ENCODE peak calls at places on chromosomes 7 and 10, in seven cellular contexts. Q is IMR-90, C is spleen, V is tibial nerve, X is esophagus squamous epithelium, P is sigmoid colon, B is HepG2. E is an unnamed sample.

GRCh38 chr10:124991872-124992271 is 49.9 kb downstream of the ZRANB1 start:
- DNase-seq in Q (no peak), V (no peak), X (no peak), C (no peak), P (no peak), B (no peak), E (no peak)

GRCh38 chr7:50299163-50299562 is 5.4 kb upstream of the IKZF1 start:
- DNase-seq in X (no peak), Q (no peak), V (no peak), P (no peak), B (no peak), C (no peak), E (no peak)

GRCh38 chr10:44261710-44262455 is 123.0 kb downstream of the CXCL12 start:
- DNase-seq in V (no peak), C (no peak), Q (peak), X (no peak), B (no peak), P (peak), E (no peak)

GRCh38 chr10:91042069-91042468 is 121.2 kb upstream of the ANKRD1 start:
- DNase-seq in X (no peak), B (no peak), Q (no peak), V (no peak), P (no peak), C (no peak), E (no peak)

GRCh38 chr7:116097365-116098009 is 66.9 kb upstream of the TFEC start:
- DNase-seq in V (no peak), P (no peak), Q (peak), B (peak), X (no peak), C (no peak), E (no peak)

GRCh38 chr7:121107923-121108498 is 119.5 kb downstream of the CPED1 start:
- DNase-seq in X (no peak), C (no peak), P (no peak), B (peak), Q (peak), V (no peak), E (no peak)

GRCh38 chr7:94394058-94394398 is 667 bp upstream of the COL1A2 start:
- DNase-seq in V (no peak), P (peak), X (no peak), Q (peak), C (no peak), B (no peak), E (peak)

GRCh38 chr10:67602268-67602950 is 93.6 kb downstream of the CTNNA3 start:
- DNase-seq in Q (peak), B (no peak), P (no peak), C (no peak), X (no peak), V (no peak), E (no peak)

GRCh38 chr7:107528461-107528860 is 35.3 kb downstream of the COG5 start:
- DNase-seq in Q (peak), X (no peak), B (peak), V (no peak), C (no peak), P (no peak), E (no peak)

GRCh38 chr7:42247301-42247700 is 10.3 kb upstream of the GLI3 start:
- DNase-seq in X (no peak), P (no peak), V (no peak), B (peak), Q (peak), C (no peak), E (no peak)

GRCh38 chr10:49369216-49370162 is 26.4 kb downstream of the DRGX start:
- DNase-seq in V (no peak), Q (no peak), P (no peak), B (no peak), C (no peak), X (no peak), E (no peak)

GRCh38 chr7:129367700-129368388 is 66.4 kb upstream of the STRIP2 start:
- DNase-seq in X (peak), Q (peak), B (peak), C (peak), V (peak), P (peak), E (peak)

GRCh38 chr10:18368681-18369080 is 228.5 kb downstream of the CACNB2 start:
- DNase-seq in X (no peak), C (no peak), Q (peak), B (no peak), P (no peak), V (no peak), E (no peak)

GRCh38 chr10:86366033-86366901 is at the start of gene GRID1:
- DNase-seq in P (peak), Q (no peak), B (no peak), C (peak), V (no peak), X (no peak), E (no peak)

GRCh38 chr10:3825244-3825643 is 40.2 kb upstream of the KLF6 start:
- DNase-seq in Q (peak), C (no peak), V (no peak), P (no peak), B (peak), X (no peak), E (no peak)
- TF ChIP-seq POLR2A in Q (no peak), C (no peak), V (no peak), P (no peak), B (no peak), X (no peak), E (no peak)

DNA sequence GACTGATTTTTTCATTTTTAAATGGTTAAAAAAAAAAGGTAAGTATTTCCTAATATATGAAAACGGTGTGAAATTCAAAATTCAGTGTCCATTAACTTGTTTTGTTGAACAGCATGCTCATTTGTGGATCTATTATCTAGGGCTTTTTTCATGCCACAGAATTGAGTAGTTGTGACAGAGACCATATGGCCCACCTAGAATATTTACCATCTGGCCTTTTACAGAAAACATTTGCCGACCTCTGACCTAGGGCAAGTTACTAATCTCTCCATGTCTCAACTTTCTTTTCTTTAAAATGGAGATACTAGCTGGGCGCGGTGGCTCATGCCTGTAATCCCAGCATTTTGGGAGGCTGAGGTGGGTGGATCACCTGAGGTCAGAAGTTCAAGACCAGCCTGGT is 41.3 kb downstream of the GRK5 start:
- DNase-seq in C (no peak), V (no peak), P (no peak), Q (no peak), B (no peak), X (no peak), E (peak)
- H3K27ac ChIP-seq in C (no peak), V (no peak), P (peak), Q (peak), B (no peak), X (no peak), E (no peak)

DNA sequence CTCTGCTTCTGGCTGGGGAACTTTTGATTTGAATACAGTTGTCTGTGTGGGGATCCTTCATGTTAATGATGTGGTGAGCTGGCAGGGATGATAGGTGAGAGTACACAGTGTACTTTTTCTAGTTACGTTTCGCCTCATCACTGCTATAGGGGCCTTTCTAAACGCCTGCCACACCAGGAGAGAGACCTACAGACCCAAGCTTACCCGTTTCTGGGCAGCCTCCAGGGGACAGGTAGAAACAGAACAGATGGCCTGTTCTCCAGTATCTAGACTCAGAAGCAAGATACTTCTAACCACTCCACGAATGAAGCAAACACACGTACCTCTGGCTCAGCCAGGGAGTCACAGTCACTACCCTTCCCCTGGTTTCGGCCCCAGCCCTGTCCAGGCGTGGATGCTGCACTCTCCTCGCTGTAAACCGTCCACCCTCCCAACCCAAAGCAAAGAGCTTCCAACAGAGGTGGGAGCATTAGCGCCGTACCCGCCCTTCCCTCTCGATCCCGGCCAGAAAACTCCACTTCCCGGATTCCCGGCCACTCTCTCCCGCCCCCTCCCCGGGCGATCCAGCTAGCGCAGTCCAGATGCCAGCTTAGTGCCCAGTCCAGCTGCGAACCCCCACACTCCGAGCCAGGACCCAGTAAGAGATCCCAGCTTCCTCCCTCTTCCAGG is 1.2 kb downstream of the CCDC6 start:
- DNase-seq in V (no peak), Q (peak), X (no peak), C (peak), P (peak), B (no peak), E (peak)
- TF ChIP-seq POLR2A in V (no peak), Q (no peak), X (no peak), C (peak), P (no peak), B (no peak), E (no peak)

GRCh38 chr7:871900-872537 is 4.3 kb upstream of the GET4 start:
- DNase-seq in B (no peak), X (no peak), Q (no peak), V (no peak), P (no peak), C (peak), E (no peak)
- H3K27ac ChIP-seq in B (no peak), X (no peak), Q (no peak), V (no peak), P (peak), C (peak), E (peak)

GRCh38 chr7:112484671-112485097 is 3.9 kb downstream of the LSMEM1 start:
- DNase-seq in V (no peak), X (no peak), P (peak), C (no peak), Q (peak), B (peak), E (no peak)

GRCh38 chr7:112485766-112486165 is 5.0 kb downstream of the LSMEM1 start:
- DNase-seq in C (no peak), V (no peak), P (no peak), B (no peak), X (no peak), Q (no peak), E (no peak)

GRCh38 chr7:112487457-112487856 is 6.7 kb downstream of the LSMEM1 start:
- DNase-seq in B (no peak), Q (no peak), V (no peak), X (no peak), C (no peak), P (no peak), E (no peak)

GRCh38 chr7:112481337-112481736 is 546 bp downstream of the LSMEM1 start:
- DNase-seq in P (no peak), B (no peak), X (no peak), Q (no peak), C (no peak), V (no peak), E (no peak)

DNA sequence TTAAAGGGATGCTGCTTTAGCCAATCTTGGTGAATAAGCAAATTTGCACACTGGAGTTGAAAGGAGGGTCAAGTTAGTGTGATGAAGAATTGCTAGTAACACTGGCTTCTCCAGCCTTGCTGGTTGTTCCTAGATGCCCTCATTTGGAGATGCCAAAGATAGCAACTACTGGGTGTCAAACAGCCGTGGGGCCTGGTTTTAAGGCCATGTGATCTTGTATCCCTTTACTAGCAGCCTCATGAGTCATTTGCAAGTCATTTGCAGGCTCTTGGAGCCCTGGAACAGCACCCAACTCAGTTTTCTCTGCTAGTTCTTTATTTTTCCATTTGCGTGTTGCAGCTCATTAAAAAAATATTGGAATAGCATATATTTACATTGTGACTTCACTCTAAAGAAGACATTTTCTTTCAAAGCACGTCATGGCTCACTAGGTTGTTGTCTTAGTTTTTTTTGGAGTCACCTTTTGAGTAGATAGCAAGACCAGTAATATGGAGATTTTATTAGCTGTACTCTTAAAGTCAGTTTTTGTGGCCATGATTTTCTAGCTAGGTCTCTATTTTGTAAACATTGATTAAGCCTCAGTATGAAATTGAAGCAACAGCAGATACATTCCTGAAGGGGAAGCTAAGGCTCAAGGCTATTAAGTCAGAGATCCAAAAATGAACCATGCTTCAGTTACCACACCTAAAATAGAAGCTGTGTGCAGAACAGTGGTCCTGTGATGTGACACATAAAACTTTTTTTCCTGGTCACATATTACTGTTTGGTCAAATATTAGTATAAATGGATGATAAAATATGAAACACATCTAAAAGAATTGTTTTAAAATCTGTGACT is 1.3 kb downstream of the LSMEM1 start:
- DNase-seq in V (no peak), Q (peak), C (no peak), B (no peak), P (peak), X (no peak), E (no peak)
- TF ChIP-seq POLR2A in V (no peak), Q (no peak), C (no peak), B (no peak), P (no peak), X (no peak), E (no peak)

GRCh38 chr10:14554091-14554842 is 220.4 kb downstream of the FAM107B start:
- DNase-seq in P (no peak), B (no peak), X (no peak), Q (no peak), C (no peak), V (no peak), E (no peak)
- H3K27ac ChIP-seq in P (no peak), B (no peak), X (peak), Q (peak), C (peak), V (no peak), E (no peak)

GRCh38 chr10:25078659-25079429 is 62.4 kb downstream of the THNSL1 start:
- DNase-seq in P (no peak), Q (no peak), C (no peak), X (no peak), V (no peak), B (peak), E (no peak)
- TF ChIP-seq POLR2A in P (no peak), Q (no peak), C (no peak), X (no peak), V (no peak), B (peak), E (no peak)

DNA sequence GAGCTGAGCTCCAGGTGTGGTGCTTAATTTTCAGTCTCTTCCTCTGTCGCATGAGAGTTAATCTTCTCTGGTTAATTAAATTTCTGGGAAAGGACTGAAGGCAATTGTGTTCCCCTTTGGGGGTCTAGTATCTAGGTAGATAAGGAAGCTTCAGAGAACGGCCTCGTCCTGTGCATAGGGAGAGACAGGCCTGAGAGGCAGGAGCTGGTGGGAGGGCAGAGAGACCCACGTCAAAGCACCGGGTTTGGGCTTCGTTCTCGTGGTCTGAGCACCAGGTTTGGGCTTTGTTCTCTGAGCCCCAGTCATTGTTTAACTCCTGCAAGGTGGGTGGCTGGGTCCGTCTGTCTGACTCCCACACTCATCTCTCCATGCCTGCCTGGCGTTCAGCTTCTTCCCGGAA is 160.8 kb upstream of the PITRM1 start:
- DNase-seq in X (no peak), C (peak), Q (no peak), V (no peak), B (no peak), P (no peak), E (no peak)
- H3K27ac ChIP-seq in X (no peak), C (no peak), Q (no peak), V (no peak), B (no peak), P (no peak), E (no peak)

E was measured in ovary.